ENCODE peak calls at places on chromosomes 5 and 9, in ten cellular contexts. One of them, this sample, is unnamed. For H3K9me3, the result is how much of the 10 kb centered on the place peaks cover.

GRCh38 chr5:180522350-180522749 is 28.2 kb downstream of the CNOT6 start:
- DNase-seq in heart left ventricle: no peak
- DNase-seq in stomach: no peak
- DNase-seq in Peyer's patch: no peak
- DNase-seq in body of pancreas: no peak
- DNase-seq in esophagus muscularis mucosa: no peak
- DNase-seq in WERI-Rb-1: no peak
- DNase-seq in PC-3: no peak
- DNase-seq in endothelial cell of umbilical vein: no peak
- DNase-seq in CD8-positive, alpha-beta T cell: no peak
- DNase-seq in this sample: no peak

GRCh38 chr9:75088646-75089368 is 493 bp downstream of the OSTF1 start:
- DNase-seq in heart left ventricle: peak
- DNase-seq in stomach: peak
- DNase-seq in Peyer's patch: peak
- DNase-seq in body of pancreas: peak
- DNase-seq in esophagus muscularis mucosa: peak
- DNase-seq in WERI-Rb-1: peak
- DNase-seq in PC-3: peak
- DNase-seq in endothelial cell of umbilical vein: peak
- DNase-seq in CD8-positive, alpha-beta T cell: no peak
- DNase-seq in this sample: peak

GRCh38 chr9:89482056-89482784 is 15.7 kb downstream of the SEMA4D start:
- DNase-seq in heart left ventricle: no peak
- DNase-seq in stomach: no peak
- DNase-seq in Peyer's patch: no peak
- DNase-seq in body of pancreas: no peak
- DNase-seq in esophagus muscularis mucosa: no peak
- DNase-seq in WERI-Rb-1: no peak
- DNase-seq in PC-3: no peak
- DNase-seq in endothelial cell of umbilical vein: no peak
- DNase-seq in CD8-positive, alpha-beta T cell: no peak
- DNase-seq in this sample: no peak

GRCh38 chr9:32589083-32589713 is 16.2 kb upstream of the NDUFB6 start:
- DNase-seq in heart left ventricle: no peak
- DNase-seq in stomach: no peak
- DNase-seq in Peyer's patch: no peak
- DNase-seq in body of pancreas: no peak
- DNase-seq in esophagus muscularis mucosa: no peak
- DNase-seq in WERI-Rb-1: no peak
- DNase-seq in PC-3: peak
- DNase-seq in endothelial cell of umbilical vein: peak
- DNase-seq in CD8-positive, alpha-beta T cell: no peak
- DNase-seq in this sample: no peak

GRCh38 chr5:173618927-173619519 is 2.6 kb upstream of the BOD1 start:
- DNase-seq in heart left ventricle: peak
- DNase-seq in stomach: peak
- DNase-seq in Peyer's patch: no peak
- DNase-seq in body of pancreas: peak
- DNase-seq in esophagus muscularis mucosa: no peak
- DNase-seq in WERI-Rb-1: peak
- DNase-seq in PC-3: peak
- DNase-seq in endothelial cell of umbilical vein: peak
- DNase-seq in CD8-positive, alpha-beta T cell: peak
- DNase-seq in this sample: peak

GRCh38 chr9:130140701-130141100 is 31.5 kb upstream of the NCS1 start:
- DNase-seq in heart left ventricle: no peak
- DNase-seq in stomach: no peak
- DNase-seq in Peyer's patch: no peak
- DNase-seq in body of pancreas: no peak
- DNase-seq in esophagus muscularis mucosa: no peak
- DNase-seq in WERI-Rb-1: no peak
- DNase-seq in PC-3: no peak
- DNase-seq in endothelial cell of umbilical vein: no peak
- DNase-seq in CD8-positive, alpha-beta T cell: no peak
- DNase-seq in this sample: no peak

GRCh38 chr5:76406014-76406413 is 2.9 kb downstream of the IQGAP2 start:
- DNase-seq in heart left ventricle: no peak
- DNase-seq in stomach: no peak
- DNase-seq in Peyer's patch: no peak
- DNase-seq in body of pancreas: no peak
- DNase-seq in esophagus muscularis mucosa: no peak
- DNase-seq in WERI-Rb-1: no peak
- DNase-seq in PC-3: no peak
- DNase-seq in endothelial cell of umbilical vein: no peak
- DNase-seq in CD8-positive, alpha-beta T cell: no peak
- DNase-seq in this sample: no peak

GRCh38 chr5:16140944-16141343 is 38.6 kb downstream of the MARCHF11 start:
- DNase-seq in heart left ventricle: no peak
- DNase-seq in stomach: no peak
- DNase-seq in Peyer's patch: no peak
- DNase-seq in body of pancreas: no peak
- DNase-seq in esophagus muscularis mucosa: no peak
- DNase-seq in WERI-Rb-1: no peak
- DNase-seq in PC-3: no peak
- DNase-seq in endothelial cell of umbilical vein: no peak
- DNase-seq in CD8-positive, alpha-beta T cell: no peak
- DNase-seq in this sample: no peak

GRCh38 chr9:91161465-91162275 is 200.0 kb downstream of the AUH start:
- DNase-seq in heart left ventricle: no peak
- DNase-seq in stomach: no peak
- DNase-seq in Peyer's patch: no peak
- DNase-seq in body of pancreas: no peak
- DNase-seq in esophagus muscularis mucosa: no peak
- DNase-seq in WERI-Rb-1: no peak
- DNase-seq in PC-3: no peak
- DNase-seq in endothelial cell of umbilical vein: no peak
- DNase-seq in CD8-positive, alpha-beta T cell: no peak
- DNase-seq in this sample: no peak

GRCh38 chr9:112894031-112894430 is 3.4 kb upstream of the SLC46A2 start:
- DNase-seq in heart left ventricle: no peak
- DNase-seq in stomach: no peak
- DNase-seq in Peyer's patch: no peak
- DNase-seq in body of pancreas: no peak
- DNase-seq in esophagus muscularis mucosa: no peak
- DNase-seq in WERI-Rb-1: no peak
- DNase-seq in PC-3: peak
- DNase-seq in endothelial cell of umbilical vein: peak
- DNase-seq in CD8-positive, alpha-beta T cell: no peak
- DNase-seq in this sample: no peak

GRCh38 chr5:96487859-96488258 is 54.8 kb upstream of the PCSK1 start:
- DNase-seq in heart left ventricle: no peak
- DNase-seq in stomach: no peak
- DNase-seq in Peyer's patch: no peak
- DNase-seq in body of pancreas: no peak
- DNase-seq in esophagus muscularis mucosa: no peak
- DNase-seq in WERI-Rb-1: no peak
- DNase-seq in PC-3: peak
- DNase-seq in endothelial cell of umbilical vein: no peak
- DNase-seq in CD8-positive, alpha-beta T cell: no peak
- DNase-seq in this sample: no peak

GRCh38 chr5:6950250-6950649 is 237.0 kb downstream of the TENT4A start:
- DNase-seq in heart left ventricle: no peak
- DNase-seq in stomach: no peak
- DNase-seq in Peyer's patch: no peak
- DNase-seq in body of pancreas: no peak
- DNase-seq in esophagus muscularis mucosa: no peak
- DNase-seq in WERI-Rb-1: no peak
- DNase-seq in PC-3: peak
- DNase-seq in endothelial cell of umbilical vein: no peak
- DNase-seq in CD8-positive, alpha-beta T cell: no peak
- DNase-seq in this sample: no peak

DNA sequence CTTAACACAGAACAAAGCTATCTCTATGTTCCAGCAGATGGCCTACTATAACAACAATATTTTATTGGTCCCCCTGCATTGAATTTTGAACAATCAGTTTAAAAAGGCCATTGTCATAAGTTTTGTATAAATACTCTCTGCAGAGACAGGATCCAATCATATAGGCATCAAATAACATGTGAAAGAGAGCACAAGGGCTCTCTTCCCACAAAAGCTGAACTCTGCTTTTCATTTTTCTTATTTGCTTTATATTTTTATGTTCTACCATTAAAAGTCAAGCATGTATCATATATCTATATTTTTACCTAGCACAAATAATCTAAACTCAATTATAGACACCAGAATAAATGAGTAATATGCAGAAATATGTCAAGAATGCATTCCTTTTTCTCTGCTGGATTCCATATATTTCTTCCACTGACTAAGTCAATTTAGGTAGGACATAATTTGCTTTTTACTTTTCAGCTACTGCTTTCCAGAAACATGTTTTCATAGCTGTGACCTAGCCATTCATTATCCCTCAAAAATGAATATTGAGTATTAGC is 143.6 kb downstream of the CDH9 start:
- DNase-seq in heart left ventricle: no peak
- DNase-seq in stomach: no peak
- DNase-seq in Peyer's patch: no peak
- DNase-seq in body of pancreas: no peak
- DNase-seq in esophagus muscularis mucosa: no peak
- DNase-seq in WERI-Rb-1: no peak
- DNase-seq in PC-3: peak
- DNase-seq in endothelial cell of umbilical vein: no peak
- DNase-seq in CD8-positive, alpha-beta T cell: no peak
- DNase-seq in this sample: no peak
- TF ChIP-seq CTCF in heart left ventricle: no peak
- TF ChIP-seq CTCF in stomach: no peak
- TF ChIP-seq CTCF in Peyer's patch: no peak
- TF ChIP-seq CTCF in body of pancreas: no peak
- TF ChIP-seq CTCF in esophagus muscularis mucosa: no peak
- TF ChIP-seq CTCF in WERI-Rb-1: no peak
- TF ChIP-seq CTCF in PC-3: peak
- TF ChIP-seq CTCF in endothelial cell of umbilical vein: no peak
- TF ChIP-seq CTCF in CD8-positive, alpha-beta T cell: no peak
- TF ChIP-seq CTCF in this sample: no peak

GRCh38 chr5:177982956-177983355 is 13.1 kb downstream of the PROP1 start:
- DNase-seq in heart left ventricle: no peak
- DNase-seq in stomach: no peak
- DNase-seq in Peyer's patch: no peak
- DNase-seq in body of pancreas: no peak
- DNase-seq in esophagus muscularis mucosa: peak
- DNase-seq in WERI-Rb-1: no peak
- DNase-seq in PC-3: no peak
- DNase-seq in endothelial cell of umbilical vein: no peak
- DNase-seq in CD8-positive, alpha-beta T cell: no peak
- DNase-seq in this sample: no peak
- H3K4me3 ChIP-seq in heart left ventricle: no peak
- H3K4me3 ChIP-seq in stomach: no peak
- H3K4me3 ChIP-seq in Peyer's patch: no peak
- H3K4me3 ChIP-seq in body of pancreas: no peak
- H3K4me3 ChIP-seq in esophagus muscularis mucosa: no peak
- H3K4me3 ChIP-seq in WERI-Rb-1: no peak
- H3K4me3 ChIP-seq in PC-3: no peak
- H3K4me3 ChIP-seq in endothelial cell of umbilical vein: no peak
- H3K4me3 ChIP-seq in CD8-positive, alpha-beta T cell: no peak
- H3K4me3 ChIP-seq in this sample: no peak

DNA sequence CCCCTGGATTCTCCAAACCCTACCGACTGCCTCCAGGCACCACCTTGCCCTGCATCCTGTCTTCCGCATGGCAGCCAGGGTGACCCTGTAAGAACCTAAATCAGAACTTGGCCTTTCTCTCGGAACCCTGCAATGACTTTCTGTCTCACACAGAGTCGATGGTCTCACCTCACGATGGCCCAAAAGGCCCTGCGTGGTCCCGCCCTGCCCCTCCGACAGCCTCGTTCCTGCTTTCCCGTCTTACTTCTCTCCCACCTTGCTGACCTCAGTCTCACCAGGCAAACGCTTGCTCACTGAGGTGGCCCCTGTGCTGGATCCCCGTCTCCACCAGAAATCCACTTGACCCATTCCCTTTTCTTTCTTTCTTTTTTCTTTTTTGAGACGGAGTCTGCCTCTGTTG is 142.7 kb upstream of the PHYKPL start:
- DNase-seq in heart left ventricle: no peak
- DNase-seq in stomach: no peak
- DNase-seq in Peyer's patch: no peak
- DNase-seq in body of pancreas: no peak
- DNase-seq in esophagus muscularis mucosa: no peak
- DNase-seq in WERI-Rb-1: no peak
- DNase-seq in PC-3: no peak
- DNase-seq in endothelial cell of umbilical vein: no peak
- DNase-seq in CD8-positive, alpha-beta T cell: no peak
- DNase-seq in this sample: no peak
- H3K9me3 ChIP-seq in heart left ventricle: under half
- H3K9me3 ChIP-seq in stomach: under half
- H3K9me3 ChIP-seq in Peyer's patch: under half
- H3K9me3 ChIP-seq in body of pancreas: under half
- H3K9me3 ChIP-seq in esophagus muscularis mucosa: under half
- H3K9me3 ChIP-seq in WERI-Rb-1: under half
- H3K9me3 ChIP-seq in PC-3: under half
- H3K9me3 ChIP-seq in endothelial cell of umbilical vein: under half
- H3K9me3 ChIP-seq in CD8-positive, alpha-beta T cell: under half
- H3K9me3 ChIP-seq in this sample: under half

GRCh38 chr5:44932922-44933585 is 124.3 kb downstream of the MRPS30 start:
- DNase-seq in heart left ventricle: no peak
- DNase-seq in stomach: no peak
- DNase-seq in Peyer's patch: no peak
- DNase-seq in body of pancreas: no peak
- DNase-seq in esophagus muscularis mucosa: no peak
- DNase-seq in WERI-Rb-1: no peak
- DNase-seq in PC-3: peak
- DNase-seq in endothelial cell of umbilical vein: no peak
- DNase-seq in CD8-positive, alpha-beta T cell: no peak
- DNase-seq in this sample: no peak

GRCh38 chr5:44935871-44936270 is 127.1 kb downstream of the MRPS30 start:
- DNase-seq in heart left ventricle: no peak
- DNase-seq in stomach: no peak
- DNase-seq in Peyer's patch: no peak
- DNase-seq in body of pancreas: no peak
- DNase-seq in esophagus muscularis mucosa: no peak
- DNase-seq in WERI-Rb-1: no peak
- DNase-seq in PC-3: no peak
- DNase-seq in endothelial cell of umbilical vein: no peak
- DNase-seq in CD8-positive, alpha-beta T cell: no peak
- DNase-seq in this sample: no peak

GRCh38 chr5:44933686-44934085 is 124.9 kb downstream of the MRPS30 start:
- DNase-seq in heart left ventricle: no peak
- DNase-seq in stomach: no peak
- DNase-seq in Peyer's patch: no peak
- DNase-seq in body of pancreas: no peak
- DNase-seq in esophagus muscularis mucosa: no peak
- DNase-seq in WERI-Rb-1: no peak
- DNase-seq in PC-3: no peak
- DNase-seq in endothelial cell of umbilical vein: no peak
- DNase-seq in CD8-positive, alpha-beta T cell: no peak
- DNase-seq in this sample: no peak

DNA sequence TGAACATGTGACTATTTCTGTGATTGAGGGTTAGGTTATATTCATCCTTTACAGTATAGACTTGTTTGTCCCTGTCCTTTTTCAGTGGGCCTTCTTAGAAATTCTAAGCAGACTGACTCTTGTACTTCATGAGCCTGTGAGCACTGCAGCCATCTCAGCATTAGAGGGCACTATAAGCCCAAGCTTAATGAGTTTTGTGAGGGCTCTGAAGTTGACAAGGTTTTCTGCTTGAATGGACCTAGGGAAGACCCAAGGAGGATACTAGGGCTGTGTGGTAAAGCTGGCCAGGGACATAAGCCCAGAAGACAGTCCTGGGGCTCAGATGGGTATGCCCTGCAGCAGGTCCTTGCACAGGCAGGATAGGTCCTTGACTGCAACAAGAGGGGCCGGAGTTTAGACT is 126.5 kb downstream of the MRPS30 start:
- DNase-seq in heart left ventricle: no peak
- DNase-seq in stomach: no peak
- DNase-seq in Peyer's patch: no peak
- DNase-seq in body of pancreas: no peak
- DNase-seq in esophagus muscularis mucosa: no peak
- DNase-seq in WERI-Rb-1: peak
- DNase-seq in PC-3: peak
- DNase-seq in endothelial cell of umbilical vein: no peak
- DNase-seq in CD8-positive, alpha-beta T cell: no peak
- DNase-seq in this sample: no peak
- TF ChIP-seq CTCF in heart left ventricle: no peak
- TF ChIP-seq CTCF in stomach: no peak
- TF ChIP-seq CTCF in Peyer's patch: no peak
- TF ChIP-seq CTCF in body of pancreas: no peak
- TF ChIP-seq CTCF in esophagus muscularis mucosa: no peak
- TF ChIP-seq CTCF in WERI-Rb-1: peak
- TF ChIP-seq CTCF in PC-3: peak
- TF ChIP-seq CTCF in endothelial cell of umbilical vein: no peak
- TF ChIP-seq CTCF in CD8-positive, alpha-beta T cell: no peak
- TF ChIP-seq CTCF in this sample: no peak

This sample was measured in heart right ventricle.